ENCODE peak calls at places on chromosome 3, in seven cellular contexts. One of them, this sample, is unnamed.

GRCh38 chr3:141782386-141782932 is 19.3 kb downstream of the GRK7 start:
- DNase-seq in iris pigment epithelial cell: no peak
- DNase-seq in fibroblast of the conjunctiva: no peak
- DNase-seq in HTR-8/SVneo: peak
- DNase-seq in GM23248: no peak
- DNase-seq in amniotic epithelial cell: peak
- DNase-seq in activated naive CD4-positive, alpha-beta T cell: no peak
- DNase-seq in this sample: no peak

GRCh38 chr3:121072128-121072527 is 164.1 kb downstream of the STXBP5L start:
- DNase-seq in activated naive CD4-positive, alpha-beta T cell: no peak
- DNase-seq in iris pigment epithelial cell: no peak
- DNase-seq in HTR-8/SVneo: no peak
- DNase-seq in fibroblast of the conjunctiva: no peak
- DNase-seq in GM23248: no peak
- DNase-seq in amniotic epithelial cell: no peak
- DNase-seq in this sample: no peak

GRCh38 chr3:173529062-173529711 is 131.6 kb downstream of the NLGN1 start:
- DNase-seq in GM23248: peak
- DNase-seq in iris pigment epithelial cell: peak
- DNase-seq in amniotic epithelial cell: peak
- DNase-seq in activated naive CD4-positive, alpha-beta T cell: no peak
- DNase-seq in fibroblast of the conjunctiva: peak
- DNase-seq in HTR-8/SVneo: no peak
- DNase-seq in this sample: no peak

GRCh38 chr3:44026224-44026865 is 215.3 kb upstream of the TOPAZ1 start:
- DNase-seq in amniotic epithelial cell: no peak
- DNase-seq in fibroblast of the conjunctiva: no peak
- DNase-seq in activated naive CD4-positive, alpha-beta T cell: no peak
- DNase-seq in iris pigment epithelial cell: no peak
- DNase-seq in GM23248: no peak
- DNase-seq in HTR-8/SVneo: no peak
- DNase-seq in this sample: no peak

GRCh38 chr3:196055683-196056270 is 26.1 kb downstream of the TFRC start:
- DNase-seq in amniotic epithelial cell: peak
- DNase-seq in activated naive CD4-positive, alpha-beta T cell: no peak
- DNase-seq in iris pigment epithelial cell: peak
- DNase-seq in HTR-8/SVneo: no peak
- DNase-seq in fibroblast of the conjunctiva: no peak
- DNase-seq in GM23248: no peak
- DNase-seq in this sample: no peak

GRCh38 chr3:44885618-44886017 is 11.2 kb downstream of the TGM4 start:
- DNase-seq in iris pigment epithelial cell: peak
- DNase-seq in fibroblast of the conjunctiva: peak
- DNase-seq in GM23248: peak
- DNase-seq in activated naive CD4-positive, alpha-beta T cell: no peak
- DNase-seq in amniotic epithelial cell: peak
- DNase-seq in HTR-8/SVneo: peak
- DNase-seq in this sample: no peak

GRCh38 chr3:134597390-134597975 is 53.3 kb downstream of the KY start:
- DNase-seq in activated naive CD4-positive, alpha-beta T cell: no peak
- DNase-seq in HTR-8/SVneo: no peak
- DNase-seq in iris pigment epithelial cell: peak
- DNase-seq in fibroblast of the conjunctiva: no peak
- DNase-seq in GM23248: no peak
- DNase-seq in amniotic epithelial cell: no peak
- DNase-seq in this sample: no peak

GRCh38 chr3:129606522-129607390 is at the start of gene PLXND1:
- DNase-seq in activated naive CD4-positive, alpha-beta T cell: peak
- DNase-seq in iris pigment epithelial cell: peak
- DNase-seq in fibroblast of the conjunctiva: peak
- DNase-seq in GM23248: peak
- DNase-seq in HTR-8/SVneo: peak
- DNase-seq in amniotic epithelial cell: peak
- DNase-seq in this sample: peak

GRCh38 chr3:194381460-194381875 is 11.9 kb upstream of the LRRC15 start:
- DNase-seq in fibroblast of the conjunctiva: no peak
- DNase-seq in GM23248: no peak
- DNase-seq in HTR-8/SVneo: no peak
- DNase-seq in iris pigment epithelial cell: no peak
- DNase-seq in activated naive CD4-positive, alpha-beta T cell: no peak
- DNase-seq in amniotic epithelial cell: no peak
- DNase-seq in this sample: no peak

GRCh38 chr3:64685331-64685799 is 2.4 kb downstream of the ADAMTS9 start:
- DNase-seq in activated naive CD4-positive, alpha-beta T cell: no peak
- DNase-seq in iris pigment epithelial cell: no peak
- DNase-seq in GM23248: peak
- DNase-seq in HTR-8/SVneo: no peak
- DNase-seq in amniotic epithelial cell: no peak
- DNase-seq in fibroblast of the conjunctiva: no peak
- DNase-seq in this sample: no peak

GRCh38 chr3:178847170-178847569 is 224.4 kb downstream of the ZMAT3 start:
- DNase-seq in fibroblast of the conjunctiva: peak
- DNase-seq in amniotic epithelial cell: peak
- DNase-seq in GM23248: peak
- DNase-seq in activated naive CD4-positive, alpha-beta T cell: no peak
- DNase-seq in iris pigment epithelial cell: no peak
- DNase-seq in HTR-8/SVneo: no peak
- DNase-seq in this sample: no peak

GRCh38 chr3:17951241-17951640 is 208.8 kb upstream of the TBC1D5 start:
- DNase-seq in iris pigment epithelial cell: no peak
- DNase-seq in GM23248: no peak
- DNase-seq in activated naive CD4-positive, alpha-beta T cell: no peak
- DNase-seq in amniotic epithelial cell: no peak
- DNase-seq in HTR-8/SVneo: no peak
- DNase-seq in fibroblast of the conjunctiva: no peak
- DNase-seq in this sample: no peak

GRCh38 chr3:118110196-118110595 is 924.5 kb downstream of the IGSF11 start:
- DNase-seq in GM23248: no peak
- DNase-seq in HTR-8/SVneo: no peak
- DNase-seq in iris pigment epithelial cell: no peak
- DNase-seq in amniotic epithelial cell: no peak
- DNase-seq in activated naive CD4-positive, alpha-beta T cell: no peak
- DNase-seq in fibroblast of the conjunctiva: no peak
- DNase-seq in this sample: no peak

GRCh38 chr3:134419214-134419965 is 45.1 kb upstream of the AMOTL2 start:
- DNase-seq in activated naive CD4-positive, alpha-beta T cell: no peak
- DNase-seq in amniotic epithelial cell: no peak
- DNase-seq in GM23248: no peak
- DNase-seq in HTR-8/SVneo: no peak
- DNase-seq in iris pigment epithelial cell: no peak
- DNase-seq in fibroblast of the conjunctiva: no peak
- DNase-seq in this sample: no peak

GRCh38 chr3:196177967-196178366 is 33.2 kb downstream of the ZDHHC19 start:
- DNase-seq in HTR-8/SVneo: no peak
- DNase-seq in iris pigment epithelial cell: no peak
- DNase-seq in fibroblast of the conjunctiva: no peak
- DNase-seq in activated naive CD4-positive, alpha-beta T cell: no peak
- DNase-seq in GM23248: no peak
- DNase-seq in amniotic epithelial cell: no peak
- DNase-seq in this sample: no peak

GRCh38 chr3:65883614-65884013 is 155.1 kb downstream of the MAGI1 start:
- DNase-seq in fibroblast of the conjunctiva: no peak
- DNase-seq in activated naive CD4-positive, alpha-beta T cell: no peak
- DNase-seq in iris pigment epithelial cell: peak
- DNase-seq in amniotic epithelial cell: peak
- DNase-seq in HTR-8/SVneo: no peak
- DNase-seq in GM23248: no peak
- DNase-seq in this sample: peak

GRCh38 chr3:30286007-30286669 is 320.3 kb upstream of the TGFBR2 start:
- DNase-seq in amniotic epithelial cell: peak
- DNase-seq in HTR-8/SVneo: peak
- DNase-seq in activated naive CD4-positive, alpha-beta T cell: no peak
- DNase-seq in GM23248: peak
- DNase-seq in iris pigment epithelial cell: peak
- DNase-seq in fibroblast of the conjunctiva: peak
- DNase-seq in this sample: no peak

GRCh38 chr3:22685598-22685997 is 517.5 kb upstream of the UBE2E2 start:
- DNase-seq in amniotic epithelial cell: no peak
- DNase-seq in HTR-8/SVneo: no peak
- DNase-seq in fibroblast of the conjunctiva: no peak
- DNase-seq in GM23248: peak
- DNase-seq in iris pigment epithelial cell: peak
- DNase-seq in activated naive CD4-positive, alpha-beta T cell: no peak
- DNase-seq in this sample: no peak

GRCh38 chr3:187689984-187690383 is 12.4 kb downstream of the RTP2 start:
- DNase-seq in amniotic epithelial cell: peak
- DNase-seq in iris pigment epithelial cell: peak
- DNase-seq in HTR-8/SVneo: no peak
- DNase-seq in activated naive CD4-positive, alpha-beta T cell: no peak
- DNase-seq in fibroblast of the conjunctiva: no peak
- DNase-seq in GM23248: peak
- DNase-seq in this sample: no peak

GRCh38 chr3:76293856-76294255 is 508.5 kb upstream of the ZNF717 start:
- DNase-seq in amniotic epithelial cell: no peak
- DNase-seq in HTR-8/SVneo: no peak
- DNase-seq in activated naive CD4-positive, alpha-beta T cell: no peak
- DNase-seq in fibroblast of the conjunctiva: no peak
- DNase-seq in iris pigment epithelial cell: no peak
- DNase-seq in GM23248: no peak
- DNase-seq in this sample: no peak

GRCh38 chr3:38573606-38574005 is 75.9 kb downstream of the SCN5A start:
- DNase-seq in HTR-8/SVneo: no peak
- DNase-seq in fibroblast of the conjunctiva: no peak
- DNase-seq in GM23248: no peak
- DNase-seq in amniotic epithelial cell: no peak
- DNase-seq in iris pigment epithelial cell: no peak
- DNase-seq in activated naive CD4-positive, alpha-beta T cell: no peak
- DNase-seq in this sample: no peak

This sample was measured in NCI-H1930.